ENCODE peak calls at places on chromosomes 4 and X, in six cellular contexts. A, E, R, S, Y and C are unnamed samples.

GRCh38 chr4:150818661-150819060 is 196.4 kb downstream of the LRBA start:
- DNase-seq in R (no peak), S (no peak), Y (no peak), E (peak), A (peak), C (no peak)

GRCh38 chr4:41722171-41722570 is 26.4 kb downstream of the PHOX2B start:
- DNase-seq in R (no peak), A (peak), S (no peak), Y (no peak), E (no peak), C (no peak)

GRCh38 chr4:124337874-124338273 is 374.7 kb downstream of the ANKRD50 start:
- DNase-seq in Y (no peak), R (no peak), A (peak), E (no peak), S (no peak), C (no peak)

GRCh38 chrX:132488092-132488749 is 617 bp downstream of the MBNL3 start:
- DNase-seq in Y (no peak), R (no peak), A (peak), E (no peak), S (no peak), C (no peak)

GRCh38 chr4:158903079-158903456 is 134.2 kb downstream of the FNIP2 start:
- DNase-seq in R (no peak), S (no peak), Y (no peak), A (no peak), E (no peak), C (no peak)

GRCh38 chr4:11367371-11367770 is 61.3 kb downstream of the HS3ST1 start:
- DNase-seq in A (peak), E (no peak), Y (peak), R (peak), S (peak), C (no peak)

GRCh38 chr4:11281720-11282119 is 147.0 kb downstream of the HS3ST1 start:
- DNase-seq in A (peak), Y (no peak), S (no peak), R (no peak), E (no peak), C (no peak)

GRCh38 chrX:134717698-134718328 is 59.5 kb upstream of the PLAC1 start:
- DNase-seq in A (peak), E (no peak), R (no peak), S (no peak), Y (no peak), C (no peak)

GRCh38 chr4:8575457-8575856 is 4.7 kb upstream of the GPR78 start:
- DNase-seq in A (no peak), S (no peak), R (no peak), Y (no peak), E (no peak), C (no peak)

GRCh38 chr4:8525383-8526120 is 54.6 kb upstream of the GPR78 start:
- DNase-seq in Y (no peak), E (no peak), S (no peak), R (no peak), A (no peak), C (no peak)

GRCh38 chr4:20422398-20422797 is 170.7 kb downstream of the SLIT2 start:
- DNase-seq in S (peak), E (no peak), R (no peak), A (peak), Y (peak), C (no peak)

GRCh38 chrX:68504237-68504636 is 5.4 kb downstream of the YIPF6 start:
- DNase-seq in E (no peak), A (peak), R (no peak), Y (no peak), S (no peak), C (no peak)

GRCh38 chr4:151173751-151174325 is 74.4 kb downstream of the RPS3A start:
- DNase-seq in A (peak), R (no peak), S (no peak), Y (peak), E (no peak), C (no peak)

GRCh38 chrX:80290834-80291233 is 129.4 kb upstream of the TENT5D start:
- DNase-seq in E (no peak), S (no peak), A (no peak), Y (no peak), R (no peak), C (no peak)

GRCh38 chrX:44245730-44246129 is 97.7 kb downstream of the EFHC2 start:
- DNase-seq in E (no peak), A (no peak), Y (no peak), S (no peak), R (no peak), C (no peak)

GRCh38 chr4:139642364-139642763 is 23.3 kb upstream of the MGST2 start:
- DNase-seq in E (no peak), Y (no peak), A (peak), S (no peak), R (no peak), C (no peak)

GRCh38 chr4:98555798-98556445 is 102.5 kb downstream of the TSPAN5 start:
- DNase-seq in E (no peak), R (no peak), Y (no peak), S (no peak), A (peak), C (no peak)

GRCh38 chrX:357035-357692 is 29.5 kb downstream of the PPP2R3B start:
- DNase-seq in R (no peak), Y (no peak), A (no peak), S (no peak), E (no peak), C (no peak)

GRCh38 chr4:122617597-122618593 is 3.0 kb downstream of the IL21 start:
- DNase-seq in R (no peak), S (no peak), E (no peak), A (peak), Y (no peak), C (no peak)

GRCh38 chr4:176435891-176436499 is 116.2 kb downstream of the SPCS3 start:
- DNase-seq in E (no peak), R (no peak), A (peak), Y (no peak), S (no peak), C (no peak)

GRCh38 chrX:119516157-119516702 is 48.0 kb downstream of the SLC25A5 start:
- DNase-seq in A (peak), E (peak), R (no peak), Y (peak), S (no peak), C (no peak)

GRCh38 chr4:76984127-76984526 is 34.6 kb downstream of the SEPTIN11 start:
- DNase-seq in A (peak), S (no peak), R (no peak), Y (peak), E (no peak), C (no peak)

GRCh38 chr4:61200991-61201526 is 933 bp downstream of the ADGRL3 start:
- DNase-seq in S (no peak), A (peak), E (no peak), R (peak), Y (no peak), C (peak)

GRCh38 chr4:126777649-126778048 is 855.1 kb upstream of the INTU start:
- DNase-seq in E (peak), R (no peak), A (peak), Y (no peak), S (no peak), C (no peak)

GRCh38 chr4:72218953-72219352 is 187.2 kb downstream of the NPFFR2 start:
- DNase-seq in Y (no peak), E (no peak), R (no peak), A (no peak), S (no peak), C (no peak)

GRCh38 chrX:120514236-120514635 is 45.1 kb upstream of the LAMP2 start:
- DNase-seq in A (no peak), Y (no peak), E (no peak), R (no peak), S (no peak), C (no peak)

GRCh38 chr4:161799687-161800086 is 364.1 kb downstream of the FSTL5 start:
- DNase-seq in A (peak), E (no peak), Y (no peak), R (no peak), S (peak), C (no peak)

GRCh38 chr4:122329876-122330595 is 48.8 kb upstream of the ADAD1 start:
- DNase-seq in R (no peak), E (no peak), A (peak), S (peak), Y (no peak), C (no peak)

GRCh38 chr4:89889289-89889688 is 5.4 kb upstream of the MMRN1 start:
- DNase-seq in A (no peak), Y (no peak), S (no peak), E (no peak), R (no peak), C (no peak)

GRCh38 chrX:13131511-13132137 is 87.2 kb upstream of the FAM9C start:
- DNase-seq in E (no peak), R (no peak), A (peak), Y (no peak), S (no peak), C (no peak)

GRCh38 chrX:107718156-107718621 is 57.4 kb downstream of the TSC22D3 start:
- DNase-seq in Y (peak), A (peak), S (peak), R (peak), E (peak), C (no peak)

GRCh38 chr4:153641532-153641931 is 42.5 kb upstream of the TLR2 start:
- DNase-seq in S (no peak), Y (no peak), E (no peak), A (no peak), R (no peak), C (no peak)

GRCh38 chr4:141352328-141352727 is 131.6 kb downstream of the ZNF330 start:
- DNase-seq in E (no peak), S (no peak), Y (no peak), R (no peak), A (no peak), C (no peak)